ENCODE peak calls at places on chromosomes 5 and 9, in seven cellular contexts. U is KG1; Q is kidney glomerular epithelial cell; F is activated CD8-positive, alpha-beta memory T cell treated with anti-CD3 and anti-CD28 coated beads for 48 hours; G is Right ventricle myocardium superior; C is kidney; X is stimulated activated CD4-positive, alpha-beta T cell treated with anti-CD3 and anti-CD28 coated beads, Interleukin-15, amount 100 ng/mL, for 24 hours. B is an unnamed sample.

GRCh38 chr5:131277875-131278795 is 14.3 kb downstream of the CDC42SE2 start:
- DNase-seq in U (no peak), Q (no peak), F (no peak), G (no peak), C (no peak), X (no peak), B (no peak)

GRCh38 chr9:136103651-136104487 is 8.8 kb upstream of the NACC2 start:
- DNase-seq in U (no peak), Q (no peak), F (no peak), G (no peak), C (no peak), X (no peak), B (no peak)

GRCh38 chr9:68515304-68516017 is 25.2 kb downstream of the TMEM252 start:
- DNase-seq in U (no peak), Q (peak), F (no peak), G (no peak), C (no peak), X (no peak), B (peak)

GRCh38 chr5:55102345-55102744 is at the start of gene GZMA:
- DNase-seq in U (no peak), Q (no peak), F (no peak), G (no peak), C (no peak), X (peak), B (no peak)

GRCh38 chr9:36928670-36929349 is 105.3 kb downstream of the PAX5 start:
- DNase-seq in U (no peak), Q (peak), F (no peak), G (no peak), C (no peak), X (peak), B (no peak)

GRCh38 chr5:132086277-132086794 is 12.7 kb downstream of the CSF2 start:
- DNase-seq in U (no peak), Q (peak), F (no peak), G (peak), C (no peak), X (no peak), B (peak)

GRCh38 chr9:116144038-116144437 is 9.6 kb upstream of the PAPPA start:
- DNase-seq in U (no peak), Q (peak), F (no peak), G (no peak), C (no peak), X (no peak), B (no peak)

GRCh38 chr5:172806897-172807672 is 27.0 kb upstream of the ERGIC1 start:
- DNase-seq in U (no peak), Q (peak), F (peak), G (peak), C (peak), X (peak), B (peak)

GRCh38 chr5:138653502-138653901 is 78.3 kb upstream of the HSPA9 start:
- DNase-seq in U (no peak), Q (peak), F (no peak), G (no peak), C (peak), X (no peak), B (no peak)

GRCh38 chr5:78984611-78985406 is at the start of gene ARSB:
- DNase-seq in U (peak), Q (peak), F (peak), G (peak), C (peak), X (peak), B (peak)

GRCh38 chr9:120571443-120572257 is 8.3 kb downstream of the CDK5RAP2 start:
- DNase-seq in U (no peak), Q (no peak), F (no peak), G (peak), C (no peak), X (no peak), B (peak)

GRCh38 chr5:154206291-154206690 is 15.8 kb downstream of the GALNT10 start:
- DNase-seq in U (no peak), Q (no peak), F (no peak), G (no peak), C (no peak), X (no peak), B (no peak)

GRCh38 chr5:9090381-9091026 is 455.4 kb downstream of the SEMA5A start:
- DNase-seq in U (no peak), Q (no peak), F (no peak), G (no peak), C (no peak), X (no peak), B (no peak)

GRCh38 chr5:69217732-69218568 is 16.7 kb upstream of the CDK7 start:
- DNase-seq in U (peak), Q (peak), F (peak), G (peak), C (peak), X (peak), B (peak)

GRCh38 chr5:61334224-61335196 is 2.5 kb downstream of the ZSWIM6 start:
- DNase-seq in U (no peak), Q (peak), F (no peak), G (no peak), C (no peak), X (no peak), B (no peak)

GRCh38 chr5:177094224-177095087 is 7.7 kb downstream of the FGFR4 start:
- DNase-seq in U (no peak), Q (no peak), F (no peak), G (peak), C (peak), X (no peak), B (peak)

GRCh38 chr9:106039151-106039935 is 345.0 kb downstream of the TMEM38B start:
- DNase-seq in U (no peak), Q (no peak), F (no peak), G (no peak), C (no peak), X (no peak), B (no peak)

GRCh38 chr9:4828776-4829175 is 36.0 kb downstream of the RCL1 start:
- DNase-seq in U (no peak), Q (peak), F (no peak), G (no peak), C (no peak), X (no peak), B (no peak)

GRCh38 chr9:128552153-128552743 is at the start of gene SPTAN1:
- DNase-seq in U (peak), Q (peak), F (peak), G (peak), C (peak), X (peak), B (peak)

GRCh38 chr5:132392411-132392810 is 22.9 kb downstream of the SLC22A5 start:
- DNase-seq in U (no peak), Q (no peak), F (no peak), G (no peak), C (no peak), X (no peak), B (no peak)

GRCh38 chr9:76700916-76701315 is 63.3 kb upstream of the PCA3 start:
- DNase-seq in U (no peak), Q (no peak), F (no peak), G (no peak), C (no peak), X (no peak), B (no peak)

GRCh38 chr5:170634236-170634990 is 130.6 kb downstream of the KCNIP1 start:
- DNase-seq in U (no peak), Q (no peak), F (no peak), G (no peak), C (no peak), X (no peak), B (no peak)

GRCh38 chr5:6868170-6868569 is 154.9 kb downstream of the TENT4A start:
- DNase-seq in U (no peak), Q (no peak), F (no peak), G (no peak), C (no peak), X (no peak), B (peak)

GRCh38 chr9:25048098-25048497 is 502.4 kb upstream of the IZUMO3 start:
- DNase-seq in U (no peak), Q (no peak), F (no peak), G (no peak), C (no peak), X (no peak), B (no peak)

GRCh38 chr5:75053286-75054109 is 1.1 kb upstream of the GCNT4 start:
- DNase-seq in U (peak), Q (peak), F (no peak), G (peak), C (peak), X (peak), B (peak)

GRCh38 chr5:153562189-153562588 is 71.7 kb downstream of the GRIA1 start:
- DNase-seq in U (no peak), Q (peak), F (no peak), G (no peak), C (no peak), X (no peak), B (no peak)

GRCh38 chr5:92017786-92018185 is 634.7 kb upstream of the ARRDC3 start:
- DNase-seq in U (no peak), Q (peak), F (no peak), G (no peak), C (no peak), X (no peak), B (no peak)

GRCh38 chr9:8570776-8571175 is 771.2 kb upstream of the DMAC1 start:
- DNase-seq in U (no peak), Q (no peak), F (no peak), G (no peak), C (no peak), X (no peak), B (no peak)